ENCODE peak calls at places on chromosomes 5 and 9, in four cellular contexts. X is AG04449, Y is T47D, W is AG09309. F is an unnamed sample.

GRCh38 chr5:106876665-106877194 is 794.0 kb downstream of the EFNA5 start:
- DNase-seq in X (no peak), Y (peak), W (no peak), F (no peak)

GRCh38 chr5:56432326-56432725 is 199.2 kb upstream of the ANKRD55 start:
- DNase-seq in W (no peak), Y (no peak), X (no peak), F (no peak)

GRCh38 chr5:151699071-151699901 is 12.6 kb upstream of the SPARC start:
- DNase-seq in W (peak), Y (no peak), X (peak), F (peak)

GRCh38 chr5:139197710-139198669 is at the start of gene SIL1:
- DNase-seq in W (peak), X (peak), Y (peak), F (peak)

GRCh38 chr5:120326651-120327050 is 137.4 kb upstream of the PRR16 start:
- DNase-seq in W (no peak), X (no peak), Y (no peak), F (peak)

GRCh38 chr5:65742565-65743231 is 20.7 kb downstream of the NLN start:
- DNase-seq in Y (peak), X (peak), W (peak), F (peak)

GRCh38 chr5:5141625-5142527 is 1.7 kb downstream of the ADAMTS16 start:
- DNase-seq in W (peak), X (no peak), Y (peak), F (peak)

GRCh38 chr5:135398160-135398854 is 724 bp downstream of the MACROH2A1 start:
- DNase-seq in W (no peak), X (no peak), Y (peak), F (no peak)

GRCh38 chr5:111645303-111645838 is 111.6 kb downstream of the NREP start:
- DNase-seq in W (no peak), X (no peak), Y (no peak), F (no peak)

GRCh38 chr5:98734646-98735045 is 38.8 kb upstream of the RGMB start:
- DNase-seq in Y (no peak), W (no peak), X (no peak), F (no peak)

GRCh38 chr9:70590264-70590646 is 175.8 kb upstream of the KLF9 start:
- DNase-seq in X (no peak), Y (no peak), W (peak), F (peak)

GRCh38 chr5:58346001-58346400 is 113.9 kb downstream of the PLK2 start:
- DNase-seq in X (no peak), W (no peak), Y (peak), F (no peak)

GRCh38 chr5:110769282-110769681 is 30.5 kb downstream of the SLC25A46 start:
- DNase-seq in W (peak), Y (no peak), X (peak), F (peak)

GRCh38 chr9:133121200-133122166 is at the start of gene RALGDS:
- DNase-seq in X (no peak), Y (peak), W (no peak), F (peak)

GRCh38 chr5:136639616-136640015 is 274.3 kb upstream of the TRPC7 start:
- DNase-seq in Y (no peak), W (no peak), X (no peak), F (no peak)

GRCh38 chr9:3682186-3682585 is 156.4 kb upstream of the RFX3 start:
- DNase-seq in X (no peak), Y (no peak), W (no peak), F (no peak)

GRCh38 chr5:128290152-128290858 is 206.7 kb downstream of the SLC12A2 start:
- DNase-seq in Y (peak), X (no peak), W (no peak), F (no peak)

GRCh38 chr9:113588242-113588810 is 124.8 kb downstream of the RGS3 start:
- DNase-seq in Y (no peak), X (no peak), W (no peak), F (no peak)

GRCh38 chr9:125863920-125864319 is 116.7 kb downstream of the PBX3 start:
- DNase-seq in Y (no peak), X (no peak), W (no peak), F (no peak)

GRCh38 chr5:119411291-119411934 is 40.9 kb upstream of the HSD17B4 start:
- DNase-seq in X (no peak), W (no peak), Y (no peak), F (no peak)

GRCh38 chr9:132487351-132487791 is 77.4 kb downstream of the CFAP77 start:
- DNase-seq in X (no peak), W (no peak), Y (no peak), F (no peak)

GRCh38 chr9:21251162-21251561 is 11.4 kb upstream of the IFNA14 start:
- DNase-seq in W (no peak), X (no peak), Y (peak), F (no peak)

GRCh38 chr5:158133369-158133768 is 274.4 kb upstream of the CLINT1 start:
- DNase-seq in W (no peak), Y (no peak), X (no peak), F (no peak)

GRCh38 chr9:123120131-123120530 is 86.7 kb downstream of the GPR21 start:
- DNase-seq in Y (no peak), W (no peak), X (no peak), F (no peak)

GRCh38 chr5:177367981-177368960 is 10.5 kb downstream of the RGS14 start:
- DNase-seq in Y (no peak), W (no peak), X (no peak), F (no peak)

GRCh38 chr5:102152906-102153787 is 142.9 kb downstream of the SLCO4C1 start:
- DNase-seq in X (no peak), W (no peak), Y (peak), F (no peak)

GRCh38 chr5:159304961-159305595 is 25.2 kb downstream of the IL12B start:
- DNase-seq in W (no peak), Y (no peak), X (no peak), F (no peak)

GRCh38 chr9:100064872-100065581 is 33.8 kb downstream of the ERP44 start:
- DNase-seq in X (peak), Y (no peak), W (peak), F (peak)

GRCh38 chr9:112034216-112034611 is 137.6 kb downstream of the UGCG start:
- DNase-seq in X (no peak), W (no peak), Y (no peak), F (no peak)

F was measured in AG09319.